ENCODE peak calls at places on chromosomes 1 and 21, in four cellular contexts. One of them, this sample, is unnamed.

GRCh38 chr1:22621761-22622160 is 14.7 kb upstream of the C1QA start:
- DNase-seq in tibial nerve: no peak
- DNase-seq in stomach: no peak
- DNase-seq in foreskin keratinocyte: no peak
- DNase-seq in this sample: no peak

GRCh38 chr1:242454262-242455051 is 70.0 kb downstream of the PLD5 start:
- DNase-seq in stomach: no peak
- DNase-seq in tibial nerve: no peak
- DNase-seq in foreskin keratinocyte: no peak
- DNase-seq in this sample: no peak

GRCh38 chr21:27802816-27803475 is 836.1 kb upstream of the ADAMTS5 start:
- DNase-seq in tibial nerve: no peak
- DNase-seq in foreskin keratinocyte: peak
- DNase-seq in stomach: peak
- DNase-seq in this sample: no peak

GRCh38 chr1:117368116-117369108 is 1.2 kb downstream of the MAN1A2 start:
- DNase-seq in stomach: no peak
- DNase-seq in foreskin keratinocyte: peak
- DNase-seq in tibial nerve: no peak
- DNase-seq in this sample: no peak

GRCh38 chr1:205374205-205375078 is 17.7 kb upstream of the KLHDC8A start:
- DNase-seq in foreskin keratinocyte: no peak
- DNase-seq in tibial nerve: no peak
- DNase-seq in stomach: no peak
- DNase-seq in this sample: no peak

GRCh38 chr1:228061411-228062084 is 21.0 kb upstream of the ARF1 start:
- DNase-seq in foreskin keratinocyte: no peak
- DNase-seq in tibial nerve: peak
- DNase-seq in stomach: peak
- DNase-seq in this sample: no peak

GRCh38 chr1:214499732-214500131 is 51.7 kb downstream of the PTPN14 start:
- DNase-seq in stomach: no peak
- DNase-seq in tibial nerve: no peak
- DNase-seq in foreskin keratinocyte: no peak
- DNase-seq in this sample: no peak

GRCh38 chr1:41109316-41110263 is 88.1 kb upstream of the SLFNL1 start:
- DNase-seq in foreskin keratinocyte: peak
- DNase-seq in tibial nerve: peak
- DNase-seq in stomach: peak
- DNase-seq in this sample: peak

GRCh38 chr1:92822907-92823306 is 8.9 kb upstream of the RPL5 start:
- DNase-seq in stomach: no peak
- DNase-seq in tibial nerve: no peak
- DNase-seq in foreskin keratinocyte: no peak
- DNase-seq in this sample: no peak

GRCh38 chr1:45016090-45016697 is 4.1 kb downstream of the UROD start:
- DNase-seq in tibial nerve: no peak
- DNase-seq in foreskin keratinocyte: no peak
- DNase-seq in stomach: no peak
- DNase-seq in this sample: no peak

GRCh38 chr1:98327151-98327918 is 334.2 kb upstream of the SNX7 start:
- DNase-seq in stomach: no peak
- DNase-seq in foreskin keratinocyte: no peak
- DNase-seq in tibial nerve: no peak
- DNase-seq in this sample: no peak

GRCh38 chr1:209746469-209747269 is 9.2 kb upstream of the TRAF3IP3 start:
- DNase-seq in tibial nerve: no peak
- DNase-seq in foreskin keratinocyte: no peak
- DNase-seq in stomach: no peak
- DNase-seq in this sample: no peak

GRCh38 chr1:241749924-241750695 is 97.9 kb upstream of the EXO1 start:
- DNase-seq in stomach: no peak
- DNase-seq in tibial nerve: no peak
- DNase-seq in foreskin keratinocyte: no peak
- DNase-seq in this sample: no peak

GRCh38 chr1:30790850-30791778 is 33.5 kb upstream of the LAPTM5 start:
- DNase-seq in tibial nerve: no peak
- DNase-seq in foreskin keratinocyte: no peak
- DNase-seq in stomach: no peak
- DNase-seq in this sample: no peak

GRCh38 chr1:30791853-30792252 is 34.3 kb upstream of the LAPTM5 start:
- DNase-seq in foreskin keratinocyte: no peak
- DNase-seq in tibial nerve: no peak
- DNase-seq in stomach: no peak
- DNase-seq in this sample: no peak

GRCh38 chr1:30787856-30788495 is 30.4 kb upstream of the LAPTM5 start:
- DNase-seq in foreskin keratinocyte: no peak
- DNase-seq in tibial nerve: no peak
- DNase-seq in stomach: no peak
- DNase-seq in this sample: no peak

GRCh38 chr1:30788580-30789387 is 31.2 kb upstream of the LAPTM5 start:
- DNase-seq in tibial nerve: no peak
- DNase-seq in foreskin keratinocyte: no peak
- DNase-seq in stomach: no peak
- DNase-seq in this sample: no peak

GRCh38 chr1:30789388-30790255 is 32.0 kb upstream of the LAPTM5 start:
- DNase-seq in tibial nerve: no peak
- DNase-seq in stomach: no peak
- DNase-seq in foreskin keratinocyte: no peak
- DNase-seq in this sample: no peak
- H3K27ac ChIP-seq in tibial nerve: no peak
- H3K27ac ChIP-seq in stomach: no peak
- H3K27ac ChIP-seq in foreskin keratinocyte: no peak
- H3K27ac ChIP-seq in this sample: no peak

GRCh38 chr1:32773018-32773763 is 44.0 kb downstream of the YARS1 start:
- DNase-seq in stomach: peak
- DNase-seq in foreskin keratinocyte: no peak
- DNase-seq in tibial nerve: peak
- DNase-seq in this sample: no peak

GRCh38 chr1:32775640-32776337 is 41.4 kb downstream of the YARS1 start:
- DNase-seq in stomach: no peak
- DNase-seq in tibial nerve: no peak
- DNase-seq in foreskin keratinocyte: no peak
- DNase-seq in this sample: no peak

GRCh38 chr1:32773764-32774463 is 43.2 kb downstream of the YARS1 start:
- DNase-seq in foreskin keratinocyte: no peak
- DNase-seq in stomach: no peak
- DNase-seq in tibial nerve: no peak
- DNase-seq in this sample: no peak

GRCh38 chr1:32774464-32774808 is 42.7 kb downstream of the YARS1 start:
- DNase-seq in stomach: no peak
- DNase-seq in foreskin keratinocyte: no peak
- DNase-seq in tibial nerve: no peak
- DNase-seq in this sample: no peak

GRCh38 chr1:32774950-32775634 is 42.1 kb downstream of the YARS1 start:
- DNase-seq in tibial nerve: no peak
- DNase-seq in stomach: no peak
- DNase-seq in foreskin keratinocyte: peak
- DNase-seq in this sample: no peak
- H3K27ac ChIP-seq in tibial nerve: no peak
- H3K27ac ChIP-seq in stomach: peak
- H3K27ac ChIP-seq in foreskin keratinocyte: peak
- H3K27ac ChIP-seq in this sample: peak

GRCh38 chr1:6396998-6397397 is 3.4 kb upstream of the ACOT7 start:
- DNase-seq in foreskin keratinocyte: no peak
- DNase-seq in stomach: no peak
- DNase-seq in tibial nerve: no peak
- DNase-seq in this sample: no peak

GRCh38 chr1:6393400-6394187 is at the start of gene ACOT7:
- DNase-seq in tibial nerve: peak
- DNase-seq in foreskin keratinocyte: peak
- DNase-seq in stomach: peak
- DNase-seq in this sample: no peak

GRCh38 chr1:6392880-6393399 is 627 bp downstream of the ACOT7 start:
- DNase-seq in foreskin keratinocyte: no peak
- DNase-seq in stomach: no peak
- DNase-seq in tibial nerve: no peak
- DNase-seq in this sample: no peak

GRCh38 chr1:6389971-6390370 is 3.6 kb downstream of the ACOT7 start:
- DNase-seq in foreskin keratinocyte: no peak
- DNase-seq in stomach: no peak
- DNase-seq in tibial nerve: no peak
- DNase-seq in this sample: no peak

GRCh38 chr1:6392081-6392879 is 1.3 kb downstream of the ACOT7 start:
- DNase-seq in foreskin keratinocyte: no peak
- DNase-seq in stomach: no peak
- DNase-seq in tibial nerve: no peak
- DNase-seq in this sample: no peak
- H3K27ac ChIP-seq in foreskin keratinocyte: peak
- H3K27ac ChIP-seq in stomach: peak
- H3K27ac ChIP-seq in tibial nerve: peak
- H3K27ac ChIP-seq in this sample: peak

GRCh38 chr1:203799157-203799556 is 3.7 kb downstream of the ZBED6 start:
- DNase-seq in foreskin keratinocyte: no peak
- DNase-seq in stomach: no peak
- DNase-seq in tibial nerve: no peak
- DNase-seq in this sample: no peak
- H3K27ac ChIP-seq in foreskin keratinocyte: no peak
- H3K27ac ChIP-seq in stomach: no peak
- H3K27ac ChIP-seq in tibial nerve: no peak
- H3K27ac ChIP-seq in this sample: no peak

GRCh38 chr1:36760081-36760480 is 274.2 kb downstream of the GRIK3 start:
- DNase-seq in tibial nerve: no peak
- DNase-seq in foreskin keratinocyte: no peak
- DNase-seq in stomach: no peak
- DNase-seq in this sample: no peak

GRCh38 chr1:36759355-36759754 is 275.0 kb downstream of the GRIK3 start:
- DNase-seq in stomach: no peak
- DNase-seq in tibial nerve: no peak
- DNase-seq in foreskin keratinocyte: no peak
- DNase-seq in this sample: no peak

GRCh38 chr1:36763771-36764170 is 270.5 kb downstream of the GRIK3 start:
- DNase-seq in tibial nerve: no peak
- DNase-seq in stomach: no peak
- DNase-seq in foreskin keratinocyte: no peak
- DNase-seq in this sample: no peak

GRCh38 chr1:36762174-36762573 is 272.1 kb downstream of the GRIK3 start:
- DNase-seq in tibial nerve: no peak
- DNase-seq in stomach: no peak
- DNase-seq in foreskin keratinocyte: no peak
- DNase-seq in this sample: no peak

GRCh38 chr1:36761073-36761472 is 273.2 kb downstream of the GRIK3 start:
- DNase-seq in tibial nerve: no peak
- DNase-seq in foreskin keratinocyte: no peak
- DNase-seq in stomach: no peak
- DNase-seq in this sample: no peak
- H3K27ac ChIP-seq in tibial nerve: no peak
- H3K27ac ChIP-seq in foreskin keratinocyte: no peak
- H3K27ac ChIP-seq in stomach: no peak
- H3K27ac ChIP-seq in this sample: no peak

GRCh38 chr1:43546388-43547100 is 15.9 kb downstream of the PTPRF start:
- DNase-seq in foreskin keratinocyte: no peak
- DNase-seq in stomach: no peak
- DNase-seq in tibial nerve: no peak
- DNase-seq in this sample: no peak
- H3K27ac ChIP-seq in foreskin keratinocyte: no peak
- H3K27ac ChIP-seq in stomach: peak
- H3K27ac ChIP-seq in tibial nerve: peak
- H3K27ac ChIP-seq in this sample: no peak

GRCh38 chr1:11559211-11559970 is 80.4 kb downstream of the DISP3 start:
- DNase-seq in stomach: no peak
- DNase-seq in foreskin keratinocyte: peak
- DNase-seq in tibial nerve: no peak
- DNase-seq in this sample: no peak
- H3K27ac ChIP-seq in stomach: no peak
- H3K27ac ChIP-seq in foreskin keratinocyte: no peak
- H3K27ac ChIP-seq in tibial nerve: no peak
- H3K27ac ChIP-seq in this sample: no peak

GRCh38 chr1:225650198-225650597 is 2.7 kb downstream of the ENAH start:
- DNase-seq in stomach: no peak
- DNase-seq in tibial nerve: no peak
- DNase-seq in foreskin keratinocyte: no peak
- DNase-seq in this sample: no peak

GRCh38 chr1:225652726-225653462 is at the start of gene ENAH:
- DNase-seq in tibial nerve: peak
- DNase-seq in stomach: peak
- DNase-seq in foreskin keratinocyte: peak
- DNase-seq in this sample: no peak

GRCh38 chr1:225653463-225654276 is 747 bp upstream of the ENAH start:
- DNase-seq in stomach: peak
- DNase-seq in foreskin keratinocyte: peak
- DNase-seq in tibial nerve: peak
- DNase-seq in this sample: no peak

GRCh38 chr1:225651872-225652725 is 824 bp downstream of the ENAH start:
- DNase-seq in tibial nerve: no peak
- DNase-seq in stomach: no peak
- DNase-seq in foreskin keratinocyte: no peak
- DNase-seq in this sample: no peak

DNA sequence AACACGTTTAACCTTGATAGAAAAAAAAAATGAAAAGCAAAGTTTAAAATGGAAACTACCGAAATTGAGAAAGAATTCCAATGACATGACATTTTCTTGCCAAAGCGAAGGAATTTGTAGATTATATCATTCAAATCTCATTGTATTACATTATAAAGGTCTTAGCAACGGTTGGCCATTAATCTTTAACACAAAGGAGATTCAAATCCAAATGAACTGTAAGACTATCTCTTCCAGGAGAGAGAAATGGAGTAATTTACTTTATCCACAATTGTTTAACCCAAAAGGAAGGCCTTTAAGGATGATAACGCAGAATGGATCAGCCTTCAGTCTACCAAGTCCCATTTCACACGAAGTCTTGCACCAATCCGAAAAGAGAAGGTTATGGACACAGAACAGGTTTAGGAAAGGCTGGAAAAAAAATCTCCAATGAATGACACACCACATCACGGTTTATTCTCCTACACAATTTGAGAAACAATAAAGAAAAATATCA is 1.5 kb downstream of the ENAH start:
- DNase-seq in tibial nerve: no peak
- DNase-seq in stomach: no peak
- DNase-seq in foreskin keratinocyte: no peak
- DNase-seq in this sample: no peak
- H3K27ac ChIP-seq in tibial nerve: peak
- H3K27ac ChIP-seq in stomach: peak
- H3K27ac ChIP-seq in foreskin keratinocyte: peak
- H3K27ac ChIP-seq in this sample: peak

DNA sequence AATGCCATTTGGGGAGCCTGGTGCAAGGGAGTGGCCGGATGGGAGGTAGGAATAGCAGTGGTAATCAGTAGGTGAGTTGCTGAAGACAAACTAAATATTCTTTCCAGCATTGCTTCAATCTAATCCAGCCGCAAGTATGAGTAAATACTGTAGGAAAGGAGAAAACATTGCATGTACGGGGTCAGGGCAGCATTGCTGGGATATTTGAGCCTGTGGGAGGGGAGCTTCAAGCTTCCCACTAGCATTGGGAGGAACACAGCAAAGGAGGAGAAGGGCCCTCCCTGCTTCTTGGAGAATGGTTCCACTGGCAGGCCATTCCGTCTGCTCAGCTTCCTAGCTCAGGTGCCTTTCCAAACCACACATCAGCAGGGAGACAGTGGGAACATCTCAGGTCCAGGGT is 15.2 kb downstream of the CAPN2 start:
- DNase-seq in stomach: no peak
- DNase-seq in foreskin keratinocyte: no peak
- DNase-seq in tibial nerve: no peak
- DNase-seq in this sample: no peak
- H3K27ac ChIP-seq in stomach: peak
- H3K27ac ChIP-seq in foreskin keratinocyte: no peak
- H3K27ac ChIP-seq in tibial nerve: peak
- H3K27ac ChIP-seq in this sample: peak

GRCh38 chr1:66999640-67000400 is 54.1 kb downstream of the SLC35D1 start:
- DNase-seq in tibial nerve: no peak
- DNase-seq in stomach: no peak
- DNase-seq in foreskin keratinocyte: no peak
- DNase-seq in this sample: no peak
- H3K27ac ChIP-seq in tibial nerve: no peak
- H3K27ac ChIP-seq in stomach: no peak
- H3K27ac ChIP-seq in foreskin keratinocyte: no peak
- H3K27ac ChIP-seq in this sample: no peak